ENCODE peak calls at places on chromosomes 4 and X, in four cellular contexts. K is stomach, A is heart right ventricle, X is HepG2. O is an unnamed sample.

GRCh38 chr4:14908635-14909034 is 93.6 kb upstream of the CPEB2 start:
- DNase-seq in A (no peak), X (no peak), K (no peak), O (no peak)

GRCh38 chr4:41185614-41186609 is 28.4 kb downstream of the APBB2 start:
- DNase-seq in X (no peak), A (no peak), K (no peak), O (no peak)

GRCh38 chrX:29376584-29376983 is 789.3 kb downstream of the IL1RAPL1 start:
- DNase-seq in K (no peak), A (no peak), X (no peak), O (no peak)

GRCh38 chrX:46837543-46838481 is 969 bp downstream of the RP2 start:
- DNase-seq in A (no peak), K (no peak), X (peak; percentile 12), O (no peak)

GRCh38 chrX:151088221-151088620 is 88.2 kb upstream of the GPR50 start:
- DNase-seq in A (no peak), K (no peak), X (no peak), O (no peak)

GRCh38 chr4:181301735-181302380 is 941.3 kb upstream of the TENM3 start:
- DNase-seq in A (peak; percentile 17), K (peak; percentile 59), X (peak; percentile 32), O (no peak)

GRCh38 chrX:2370436-2370835 is 130.3 kb downstream of the DHRSX start:
- DNase-seq in A (no peak), K (no peak), X (no peak), O (no peak)

GRCh38 chr4:157270108-157270507 is 49.6 kb downstream of the GRIA2 start:
- DNase-seq in K (no peak), A (no peak), X (no peak), O (no peak)

GRCh38 chrX:119618439-119618838 is 12.2 kb upstream of the NKRF start:
- DNase-seq in A (no peak), X (no peak), K (no peak), O (no peak)

GRCh38 chr4:165834116-165834515 is 38.9 kb upstream of the TLL1 start:
- DNase-seq in X (no peak), A (no peak), K (no peak), O (no peak)

GRCh38 chr4:162102713-162103112 is 61.1 kb downstream of the FSTL5 start:
- DNase-seq in X (no peak), K (no peak), A (no peak), O (no peak)
- H3K4me1 ChIP-seq in X (no peaks in the 10 kb centered on the region), K (no peaks in the 10 kb centered on the region), A (no peaks in the 10 kb centered on the region), O (no peaks in the 10 kb centered on the region)

GRCh38 chr4:148026022-148026421 is 294.1 kb downstream of the ARHGAP10 start:
- DNase-seq in K (no peak), A (no peak), X (no peak), O (no peak)
- H3K27ac ChIP-seq in K (no peak overlapping the region), A (no peak overlapping the region), X (no peak overlapping the region), O (no peak overlapping the region)

DNA sequence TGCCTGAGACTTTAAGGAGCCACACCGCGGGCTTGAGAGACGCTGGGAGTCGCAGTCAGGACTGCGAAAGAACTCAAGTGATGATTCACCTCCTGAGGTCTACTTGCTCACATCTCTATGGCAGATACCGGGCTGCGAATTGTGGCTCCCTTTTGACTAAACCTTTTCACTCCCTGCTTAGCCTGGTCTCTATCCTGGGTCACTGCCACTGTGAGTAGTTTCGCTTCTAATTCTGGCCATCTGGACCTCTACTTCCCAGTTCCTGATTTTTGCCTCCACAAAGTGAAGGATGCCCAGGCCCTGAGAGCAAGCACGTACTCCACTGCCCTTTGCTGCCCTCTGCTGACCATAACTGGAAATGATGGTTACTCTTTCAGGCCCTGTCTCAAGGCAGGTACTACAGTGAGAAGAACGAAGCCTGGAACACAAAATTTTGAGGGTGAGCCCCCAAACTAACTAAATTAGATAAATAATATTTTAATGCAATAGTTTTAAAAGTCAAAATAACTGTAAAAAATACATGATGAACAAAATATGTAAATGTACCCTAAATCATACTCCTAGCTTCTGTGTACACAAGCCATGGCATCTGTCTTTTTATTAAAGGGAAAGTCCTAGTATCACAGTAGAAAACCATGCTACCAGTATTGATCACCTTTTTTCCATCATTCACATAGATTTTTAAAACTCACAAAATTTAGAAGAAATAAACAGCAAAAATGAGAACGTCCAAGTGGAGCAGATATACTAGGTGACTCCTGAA is 16.7 kb downstream of the MAD2L1 start:
- DNase-seq in K (peak; percentile 79), A (peak; percentile 21), X (peak; percentile 62), O (peak; percentile 63)
- H3K4me3 ChIP-seq in K (peak overlapping the region; percentile 7), A (peak overlapping the region; percentile 37), X (no peak overlapping the region), O (no peak overlapping the region)

DNA sequence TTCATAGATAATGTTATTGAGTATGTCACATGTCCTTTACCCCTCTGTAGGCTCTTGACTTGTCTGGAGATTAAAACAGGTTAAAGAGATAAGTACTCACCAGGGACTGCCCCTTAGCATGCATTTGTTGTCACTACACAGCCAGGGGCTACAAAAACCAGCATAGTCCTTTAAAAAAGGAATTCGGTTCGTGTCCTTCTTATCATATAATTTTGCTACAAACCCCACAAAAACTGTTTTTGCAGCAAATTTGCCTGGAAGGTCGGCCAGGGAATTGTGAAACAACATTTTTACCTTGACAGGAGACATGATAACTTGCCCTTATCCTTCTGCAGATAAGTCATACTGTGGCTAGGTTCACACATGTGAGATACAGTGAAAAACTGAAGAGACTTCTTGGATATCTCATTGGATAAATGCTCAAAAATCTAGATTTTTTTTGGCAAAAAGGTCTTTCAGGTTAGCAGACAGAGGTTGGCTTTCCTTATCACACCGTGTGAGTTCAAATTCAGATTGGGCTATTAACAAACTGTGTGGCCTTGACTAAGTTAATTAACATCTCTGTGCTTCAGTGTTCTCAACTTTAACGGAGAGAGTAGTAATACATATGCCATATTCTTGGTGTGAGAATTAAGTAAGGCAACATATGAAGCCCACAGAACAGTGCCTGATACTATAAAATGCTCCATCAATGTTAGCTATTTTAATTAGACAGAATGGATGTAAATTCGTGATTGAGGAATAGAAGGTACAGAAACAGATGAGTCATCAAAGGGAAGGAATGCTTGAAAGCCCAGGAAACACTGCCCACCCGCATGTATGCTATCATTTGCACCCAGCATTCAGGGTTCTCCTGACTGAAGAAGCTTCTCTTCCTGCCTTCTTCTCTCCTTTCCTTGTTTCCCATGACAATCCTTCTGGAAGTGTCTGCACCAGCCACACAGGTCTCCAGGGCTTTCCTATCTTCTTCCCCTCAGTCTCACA is 30.0 kb downstream of the FAM9C start:
- DNase-seq in K (no peak), X (no peak), A (no peak), O (no peak)
- H3K4me1 ChIP-seq in K (peaks cover 10% of the 10 kb centered on the region), X (peaks cover 12% of the 10 kb centered on the region), A (peaks cover 9% of the 10 kb centered on the region), O (peaks cover 2% of the 10 kb centered on the region)

GRCh38 chr4:3484057-3484973 is 21.2 kb downstream of the DOK7 start:
- DNase-seq in X (peak; percentile 12), K (peak; percentile 81), A (peak; percentile 77), O (peak; percentile 69)

GRCh38 chr4:3481113-3481531 is 18.0 kb downstream of the DOK7 start:
- DNase-seq in K (no peak), A (no peak), X (no peak), O (no peak)

GRCh38 chr4:3483471-3483921 is 20.4 kb downstream of the DOK7 start:
- DNase-seq in K (no peak), X (no peak), A (peak; percentile 80), O (peak; percentile 89)

GRCh38 chr4:3481783-3482397 is 18.8 kb downstream of the DOK7 start:
- DNase-seq in A (no peak), K (peak; percentile 66), X (no peak), O (no peak)

DNA sequence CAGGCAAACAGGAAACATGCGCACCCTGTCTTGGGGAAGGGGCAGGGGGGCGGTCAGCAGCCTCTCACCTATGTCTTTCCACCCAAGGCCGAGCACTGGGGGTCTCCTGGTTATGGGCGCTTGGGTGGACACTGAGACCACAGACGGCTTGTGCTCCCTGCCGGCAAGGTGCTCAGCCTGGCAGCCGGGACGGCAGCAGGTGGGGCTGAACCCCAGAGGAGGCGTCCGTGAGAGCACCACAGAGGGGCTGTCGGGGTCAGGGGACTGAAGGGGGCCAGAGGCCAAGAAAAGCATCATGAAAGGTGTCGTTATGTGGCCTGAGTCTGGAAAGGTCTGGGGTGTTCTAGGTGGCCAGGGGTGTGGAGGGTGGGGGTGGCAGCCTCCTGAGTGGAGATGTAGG is 19.6 kb downstream of the DOK7 start:
- DNase-seq in K (no peak), A (no peak), X (no peak), O (no peak)
- H3K27ac ChIP-seq in K (peak overlapping the region; percentile 45), A (peak overlapping the region; percentile 79), X (no peak overlapping the region), O (peak overlapping the region; percentile 88)

O was measured in right cardiac atrium.